ENCODE peak calls at places on chromosome 2, in five cellular contexts. One of them, this sample, is unnamed.

GRCh38 chr2:109185801-109186570 is 57.0 kb downstream of the SH3RF3 start:
- DNase-seq in stimulated activated CD4-positive, alpha-beta T cell treated with anti-CD3 and anti-CD28 coated beads, Interleukin-1b, Interleukin-23, amount 100 ng/mL, for 24 hours: no peak
- DNase-seq in uterus: peak
- DNase-seq in left colon: peak
- DNase-seq in sciatic nerve: no peak
- DNase-seq in this sample: peak

GRCh38 chr2:121471571-121472464 is 58.9 kb upstream of the RNU4ATAC start:
- DNase-seq in uterus: no peak
- DNase-seq in stimulated activated CD4-positive, alpha-beta T cell treated with anti-CD3 and anti-CD28 coated beads, Interleukin-1b, Interleukin-23, amount 100 ng/mL, for 24 hours: no peak
- DNase-seq in sciatic nerve: no peak
- DNase-seq in left colon: no peak
- DNase-seq in this sample: no peak

GRCh38 chr2:168964251-168964807 is 63.2 kb downstream of the G6PC2 start:
- DNase-seq in sciatic nerve: no peak
- DNase-seq in stimulated activated CD4-positive, alpha-beta T cell treated with anti-CD3 and anti-CD28 coated beads, Interleukin-1b, Interleukin-23, amount 100 ng/mL, for 24 hours: no peak
- DNase-seq in uterus: no peak
- DNase-seq in left colon: no peak
- DNase-seq in this sample: no peak

GRCh38 chr2:14942991-14943390 is 310.5 kb downstream of the LRATD1 start:
- DNase-seq in left colon: no peak
- DNase-seq in stimulated activated CD4-positive, alpha-beta T cell treated with anti-CD3 and anti-CD28 coated beads, Interleukin-1b, Interleukin-23, amount 100 ng/mL, for 24 hours: no peak
- DNase-seq in sciatic nerve: no peak
- DNase-seq in uterus: no peak
- DNase-seq in this sample: no peak

GRCh38 chr2:128442891-128443302 is 124.2 kb upstream of the HS6ST1 start:
- DNase-seq in stimulated activated CD4-positive, alpha-beta T cell treated with anti-CD3 and anti-CD28 coated beads, Interleukin-1b, Interleukin-23, amount 100 ng/mL, for 24 hours: no peak
- DNase-seq in sciatic nerve: peak
- DNase-seq in uterus: no peak
- DNase-seq in left colon: no peak
- DNase-seq in this sample: peak

GRCh38 chr2:160730296-160730995 is 236.8 kb upstream of the RBMS1 start:
- DNase-seq in stimulated activated CD4-positive, alpha-beta T cell treated with anti-CD3 and anti-CD28 coated beads, Interleukin-1b, Interleukin-23, amount 100 ng/mL, for 24 hours: no peak
- DNase-seq in left colon: no peak
- DNase-seq in sciatic nerve: no peak
- DNase-seq in uterus: no peak
- DNase-seq in this sample: no peak

GRCh38 chr2:201759567-201759966 is 21.2 kb downstream of the ALS2 start:
- DNase-seq in left colon: no peak
- DNase-seq in stimulated activated CD4-positive, alpha-beta T cell treated with anti-CD3 and anti-CD28 coated beads, Interleukin-1b, Interleukin-23, amount 100 ng/mL, for 24 hours: no peak
- DNase-seq in sciatic nerve: no peak
- DNase-seq in uterus: no peak
- DNase-seq in this sample: no peak

GRCh38 chr2:9630001-9630749 is 622 bp downstream of the YWHAQ start:
- DNase-seq in stimulated activated CD4-positive, alpha-beta T cell treated with anti-CD3 and anti-CD28 coated beads, Interleukin-1b, Interleukin-23, amount 100 ng/mL, for 24 hours: peak
- DNase-seq in sciatic nerve: peak
- DNase-seq in uterus: peak
- DNase-seq in left colon: peak
- DNase-seq in this sample: peak

GRCh38 chr2:65436169-65436824 is 3.9 kb upstream of the SPRED2 start:
- DNase-seq in left colon: peak
- DNase-seq in uterus: peak
- DNase-seq in sciatic nerve: peak
- DNase-seq in stimulated activated CD4-positive, alpha-beta T cell treated with anti-CD3 and anti-CD28 coated beads, Interleukin-1b, Interleukin-23, amount 100 ng/mL, for 24 hours: peak
- DNase-seq in this sample: peak

GRCh38 chr2:169361706-169362345 is 508 bp downstream of the LRP2 start:
- DNase-seq in left colon: peak
- DNase-seq in uterus: no peak
- DNase-seq in stimulated activated CD4-positive, alpha-beta T cell treated with anti-CD3 and anti-CD28 coated beads, Interleukin-1b, Interleukin-23, amount 100 ng/mL, for 24 hours: no peak
- DNase-seq in sciatic nerve: no peak
- DNase-seq in this sample: no peak

GRCh38 chr2:236646441-236646840 is 76.8 kb downstream of the ACKR3 start:
- DNase-seq in sciatic nerve: peak
- DNase-seq in stimulated activated CD4-positive, alpha-beta T cell treated with anti-CD3 and anti-CD28 coated beads, Interleukin-1b, Interleukin-23, amount 100 ng/mL, for 24 hours: no peak
- DNase-seq in left colon: no peak
- DNase-seq in uterus: no peak
- DNase-seq in this sample: no peak